ENCODE peak calls at places on chromosomes 12 and 14, in ten cellular contexts. A, O, X, N, M, B, W, H, F and K are unnamed samples.

GRCh38 chr14:65229431-65230286 is 127.3 kb upstream of the MAX start:
- DNase-seq in O (peak; percentile 10), B (no peak), A (no peak), F (no peak), W (no peak), M (no peak), X (peak; percentile 86), N (peak; percentile 57), H (no peak), K (no peak)

GRCh38 chr14:75259946-75260545 is 18.6 kb upstream of the FOS start:
- DNase-seq in X (no peak), B (no peak), A (no peak), F (no peak), H (no peak), N (no peak), O (no peak), M (no peak), W (no peak), K (no peak)

GRCh38 chr12:132476421-132476820 is 13.5 kb upstream of the FBRSL1 start:
- DNase-seq in X (no peak), A (no peak), M (no peak), W (no peak), O (no peak), H (no peak), B (no peak), N (no peak), F (no peak), K (no peak)

GRCh38 chr14:38212996-38213395 is 5.3 kb downstream of the SSTR1 start:
- DNase-seq in B (peak; percentile 31), A (no peak), F (no peak), M (no peak), H (no peak), W (no peak), O (no peak), N (no peak), X (no peak), K (no peak)

GRCh38 chr12:62123721-62124203 is 136.4 kb upstream of the USP15 start:
- DNase-seq in N (peak; percentile 31), O (peak; percentile 46), W (no peak), F (peak; percentile 13), A (peak; percentile 60), H (peak; percentile 46), X (no peak), M (no peak), B (peak; percentile 19), K (no peak)

GRCh38 chr14:96573473-96574100 is 71.4 kb downstream of the PAPOLA start:
- DNase-seq in H (no peak), O (no peak), A (no peak), M (no peak), N (no peak), F (no peak), X (no peak), W (no peak), B (no peak), K (no peak)

GRCh38 chr12:55060470-55060869 is 40.7 kb downstream of the NEUROD4 start:
- DNase-seq in B (no peak), O (no peak), M (no peak), A (peak; percentile 92), N (no peak), W (no peak), X (no peak), H (no peak), F (no peak), K (no peak)

GRCh38 chr14:70955543-70956480 is 48.6 kb downstream of the PCNX1 start:
- DNase-seq in B (no peak), N (no peak), F (no peak), H (peak; percentile 8), X (no peak), O (no peak), M (peak; percentile 23), A (peak; percentile 68), W (no peak), K (peak; percentile 73)

GRCh38 chr12:67391034-67391433 is 121.9 kb downstream of the CAND1 start:
- DNase-seq in N (no peak), H (no peak), F (peak; percentile 17), A (no peak), X (no peak), B (no peak), O (no peak), M (no peak), W (no peak), K (no peak)

GRCh38 chr12:63978519-63978918 is 134.0 kb downstream of the SRGAP1 start:
- DNase-seq in A (no peak), B (peak; percentile 31), O (no peak), W (no peak), F (no peak), M (no peak), X (no peak), N (no peak), H (peak; percentile 59), K (no peak)

GRCh38 chr12:62605972-62606371 is 139.3 kb downstream of the MON2 start:
- DNase-seq in A (no peak), B (no peak), H (no peak), W (no peak), N (peak; percentile 31), X (no peak), O (no peak), M (no peak), F (no peak), K (no peak)

GRCh38 chr12:121673013-121673441 is 3.6 kb upstream of the MORN3 start:
- DNase-seq in X (no peak), H (no peak), B (no peak), M (no peak), W (no peak), A (no peak), O (peak; percentile 16), F (no peak), N (no peak), K (no peak)

GRCh38 chr14:53900499-53900898 is 56.1 kb downstream of the BMP4 start:
- DNase-seq in H (no peak), F (peak; percentile 23), N (no peak), M (no peak), X (no peak), W (no peak), A (no peak), B (no peak), O (no peak), K (no peak)

GRCh38 chr14:65303185-65303901 is 109.2 kb upstream of the FUT8 start:
- DNase-seq in N (peak; percentile 11), W (no peak), O (no peak), X (no peak), B (no peak), F (no peak), H (no peak), M (no peak), A (no peak), K (no peak)

GRCh38 chr12:51407604-51408003 is 16.4 kb upstream of the GALNT6 start:
- DNase-seq in N (no peak), W (no peak), F (no peak), B (no peak), A (peak; percentile 58), M (no peak), H (no peak), O (no peak), X (no peak), K (no peak)

GRCh38 chr12:117689857-117690256 is 278.9 kb downstream of the KSR2 start:
- DNase-seq in F (no peak), A (no peak), H (no peak), X (no peak), W (no peak), M (no peak), B (no peak), N (no peak), O (no peak), K (no peak)